ENCODE peak calls at places on chromosomes 3 and 15, in five cellular contexts. W, P, Q, H and F are unnamed samples.

GRCh38 chr15:38846351-38846750 is 281.7 kb upstream of the RASGRP1 start:
- DNase-seq in W (no peak), P (no peak), Q (no peak), H (peak), F (no peak)

GRCh38 chr3:11642455-11643162 is 1.1 kb downstream of the VGLL4 start:
- DNase-seq in W (peak), P (peak), Q (peak), H (peak), F (peak)

GRCh38 chr3:175885196-175885766 is 1026.1 kb downstream of the NAALADL2 start:
- DNase-seq in W (no peak), P (no peak), Q (no peak), H (no peak), F (no peak)

GRCh38 chr15:38299216-38299615 is 46.6 kb downstream of the SPRED1 start:
- DNase-seq in W (no peak), P (no peak), Q (no peak), H (peak), F (no peak)

GRCh38 chr3:196559826-196560225 is 8.5 kb downstream of the WDR53 start:
- DNase-seq in W (no peak), P (no peak), Q (no peak), H (no peak), F (no peak)

GRCh38 chr15:58247803-58248503 is 109.8 kb downstream of the AQP9 start:
- DNase-seq in W (peak), P (no peak), Q (peak), H (no peak), F (no peak)

GRCh38 chr3:45712434-45713110 is 23.4 kb downstream of the SACM1L start:
- DNase-seq in W (no peak), P (no peak), Q (no peak), H (no peak), F (peak)

GRCh38 chr3:50583897-50584296 is 14.6 kb downstream of the HEMK1 start:
- DNase-seq in W (no peak), P (no peak), Q (no peak), H (no peak), F (no peak)

GRCh38 chr3:40191251-40191650 is 118.3 kb upstream of the EIF1B start:
- DNase-seq in W (no peak), P (no peak), Q (no peak), H (no peak), F (no peak)

GRCh38 chr15:51121118-51121517 is 26.4 kb upstream of the TNFAIP8L3 start:
- DNase-seq in W (no peak), P (peak), Q (no peak), H (peak), F (peak)

GRCh38 chr3:129310111-129310601 is 31.5 kb downstream of the HMCES start:
- DNase-seq in W (peak), P (no peak), Q (no peak), H (no peak), F (no peak)

GRCh38 chr3:127409421-127410136 is 121.7 kb upstream of the PRR20G start:
- DNase-seq in W (no peak), P (no peak), Q (no peak), H (no peak), F (no peak)

GRCh38 chr3:177751770-177752169 is 554.5 kb upstream of the TBL1XR1 start:
- DNase-seq in W (peak), P (no peak), Q (no peak), H (no peak), F (no peak)

GRCh38 chr15:74406992-74407705 is 26.6 kb downstream of the SEMA7A start:
- DNase-seq in W (no peak), P (no peak), Q (no peak), H (peak), F (peak)

GRCh38 chr15:82183121-82184031 is 79.2 kb downstream of the EFL1 start:
- DNase-seq in W (no peak), P (no peak), Q (no peak), H (peak), F (peak)

GRCh38 chr15:91456251-91456718 is 356.2 kb downstream of the SV2B start:
- DNase-seq in W (no peak), P (no peak), Q (no peak), H (peak), F (no peak)

GRCh38 chr3:133663569-133664313 is 2.0 kb upstream of the TOPBP1 start:
- DNase-seq in W (no peak), P (peak), Q (peak), H (peak), F (peak)

GRCh38 chr3:13575459-13576061 is 26.6 kb downstream of the FBLN2 start:
- DNase-seq in W (no peak), P (no peak), Q (no peak), H (peak), F (peak)

GRCh38 chr3:48220746-48221145 is 2.5 kb upstream of the CAMP start:
- DNase-seq in W (no peak), P (no peak), Q (no peak), H (no peak), F (no peak)

GRCh38 chr3:79139395-79140060 is 628.3 kb downstream of the ROBO1 start:
- DNase-seq in W (no peak), P (no peak), Q (peak), H (no peak), F (peak)

GRCh38 chr3:106765342-106765741 is 611.9 kb upstream of the CCDC54 start:
- DNase-seq in W (no peak), P (no peak), Q (peak), H (peak), F (peak)

GRCh38 chr3:149258714-149259113 is 37.1 kb upstream of the CP start:
- DNase-seq in W (no peak), P (no peak), Q (no peak), H (no peak), F (no peak)

GRCh38 chr3:122955916-122956684 is 71.5 kb downstream of the SEMA5B start:
- DNase-seq in W (no peak), P (no peak), Q (no peak), H (no peak), F (no peak)

GRCh38 chr3:163045945-163046344 is 1549.3 kb downstream of the OTOL1 start:
- DNase-seq in W (no peak), P (no peak), Q (no peak), H (no peak), F (no peak)

GRCh38 chr3:57555316-57555715 is 758 bp upstream of the PDE12 start:
- DNase-seq in W (no peak), P (peak), Q (no peak), H (no peak), F (no peak)

GRCh38 chr3:156615592-156616173 is 58.7 kb upstream of the TIPARP start:
- DNase-seq in W (no peak), P (peak), Q (peak), H (peak), F (peak)